ENCODE peak calls at places on chromosomes 12 and 14, in eight cellular contexts. O is ureter, Z is NCI-H2029, A is T47D, G is NCI-H1436, L is brain microvascular endothelial cell, J is ELR, R is memory B cell. T is an unnamed sample.
A peak's percentile ranks its signal among the peaks of the same experiment; 100 is the strongest.

GRCh38 chr12:127810026-127810425 is 456.9 kb upstream of the TMEM132C start:
- DNase-seq in O (no peak), Z (peak; percentile 3), A (no peak), G (no peak), L (peak; percentile 98), J (peak; percentile 67), R (no peak), T (no peak)

GRCh38 chr14:32692441-32692840 is 246.2 kb upstream of the NPAS3 start:
- DNase-seq in O (no peak), Z (peak; percentile 40), A (no peak), G (no peak), L (peak; percentile 56), J (no peak), R (no peak), T (no peak)

GRCh38 chr14:52076334-52076733 is 7.5 kb upstream of the NID2 start:
- DNase-seq in O (no peak), Z (no peak), A (no peak), G (no peak), L (peak; percentile 80), J (peak; percentile 55), R (no peak), T (no peak)

GRCh38 chr12:69254046-69254445 is 14.7 kb downstream of the CPSF6 start:
- DNase-seq in O (no peak), Z (peak; percentile 9), A (no peak), G (peak; percentile 33), L (no peak), J (peak; percentile 65), R (no peak), T (no peak)

GRCh38 chr12:124448955-124449622 is 118.3 kb downstream of the NCOR2 start:
- DNase-seq in O (no peak), Z (no peak), A (no peak), G (no peak), L (no peak), J (no peak), R (no peak), T (no peak)

GRCh38 chr12:106791531-106791930 is 17.0 kb downstream of the RIC8B start:
- DNase-seq in O (no peak), Z (no peak), A (no peak), G (no peak), L (no peak), J (no peak), R (no peak), T (no peak)

GRCh38 chr12:29168000-29168399 is 18.9 kb downstream of the FAR2 start:
- DNase-seq in O (no peak), Z (no peak), A (no peak), G (no peak), L (no peak), J (no peak), R (no peak), T (no peak)

GRCh38 chr14:55000381-55000780 is 26.5 kb downstream of the WDHD1 start:
- DNase-seq in O (no peak), Z (no peak), A (no peak), G (no peak), L (peak; percentile 11), J (no peak), R (no peak), T (no peak)

GRCh38 chr12:93186131-93186530 is 191.6 kb upstream of the NUDT4 start:
- DNase-seq in O (no peak), Z (no peak), A (no peak), G (no peak), L (no peak), J (no peak), R (no peak), T (no peak)